ENCODE peak calls at places on chromosome 7, in seven cellular contexts. E is neural progenitor cell, N is OCI-LY7, F is PC-3, J is hepatocyte, T is HCT116, D is MM.1S. R is an unnamed sample.

GRCh38 chr7:35334511-35334910 is 80.6 kb upstream of the TBX20 start:
- DNase-seq in E (no peak), N (no peak), F (peak; percentile 57), J (no peak), T (no peak), D (no peak), R (no peak)

GRCh38 chr7:91031757-91032156 is 232.5 kb upstream of the FZD1 start:
- DNase-seq in E (no peak), N (no peak), F (peak; percentile 10), J (peak; percentile 14), T (no peak), D (no peak), R (peak; percentile 68)

GRCh38 chr7:151403764-151404163 is 6.1 kb downstream of the WDR86 start:
- DNase-seq in E (no peak), N (no peak), F (no peak), J (no peak), T (peak; percentile 24), D (no peak), R (no peak)

GRCh38 chr7:47506716-47507354 is 75.1 kb downstream of the TNS3 start:
- DNase-seq in E (no peak), N (no peak), F (no peak), J (no peak), T (no peak), D (no peak), R (no peak)

GRCh38 chr7:1647961-1648631 is 22.0 kb upstream of the ELFN1 start:
- DNase-seq in E (no peak), N (no peak), F (no peak), J (no peak), T (no peak), D (no peak), R (no peak)

GRCh38 chr7:47763063-47763974 is 181.4 kb upstream of the TNS3 start:
- DNase-seq in E (peak; percentile 62), N (no peak), F (peak; percentile 90), J (peak; percentile 69), T (no peak), D (peak; percentile 49), R (no peak)

GRCh38 chr7:55521543-55522267 is 50.6 kb downstream of the VOPP1 start:
- DNase-seq in E (no peak), N (no peak), F (no peak), J (no peak), T (no peak), D (no peak), R (peak; percentile 46)

GRCh38 chr7:70355591-70356323 is 757.5 kb downstream of the AUTS2 start:
- DNase-seq in E (peak; percentile 69), N (no peak), F (no peak), J (no peak), T (no peak), D (no peak), R (peak; percentile 10)

GRCh38 chr7:76512941-76513816 is 2.8 kb downstream of the UPK3B start:
- DNase-seq in E (peak; percentile 70), N (no peak), F (peak; percentile 10), J (peak; percentile 13), T (peak; percentile 15), D (no peak), R (peak; percentile 81)

GRCh38 chr7:127251458-127252379 is 1.0 kb downstream of the GRM8 start:
- DNase-seq in E (peak; percentile 51), N (no peak), F (no peak), J (peak; percentile 21), T (no peak), D (peak; percentile 61), R (peak; percentile 60)

GRCh38 chr7:148607151-148607661 is 16.6 kb downstream of the C7orf33 start:
- DNase-seq in E (peak; percentile 51), N (no peak), F (no peak), J (no peak), T (no peak), D (no peak), R (peak; percentile 90)

GRCh38 chr7:107643407-107643806 is 17.2 kb upstream of the SLC26A4 start:
- DNase-seq in E (no peak), N (no peak), F (peak; percentile 72), J (no peak), T (peak; percentile 7), D (no peak), R (peak; percentile 48)

GRCh38 chr7:137006293-137006692 is 137.8 kb downstream of the CHRM2 start:
- DNase-seq in E (no peak), N (no peak), F (peak; percentile 18), J (no peak), T (no peak), D (no peak), R (no peak)

GRCh38 chr7:157561816-157562410 is 225.1 kb downstream of the DNAJB6 start:
- DNase-seq in E (no peak), N (no peak), F (no peak), J (no peak), T (no peak), D (no peak), R (no peak)

GRCh38 chr7:1050254-1050906 is 6.0 kb downstream of the GPR146 start:
- DNase-seq in E (no peak), N (no peak), F (no peak), J (no peak), T (no peak), D (no peak), R (no peak)

GRCh38 chr7:19538036-19538435 is 170.8 kb downstream of the POLR1F start:
- DNase-seq in E (peak; percentile 6), N (no peak), F (no peak), J (no peak), T (no peak), D (no peak), R (peak; percentile 4)

GRCh38 chr7:42624471-42624870 is 287.4 kb downstream of the C7orf25 start:
- DNase-seq in E (no peak), N (no peak), F (peak; percentile 43), J (no peak), T (no peak), D (no peak), R (no peak)

GRCh38 chr7:102115931-102116330 is 170.7 kb upstream of the SH2B2 start:
- DNase-seq in E (no peak), N (no peak), F (no peak), J (no peak), T (no peak), D (no peak), R (no peak)

GRCh38 chr7:37467017-37467416 is 18.4 kb upstream of the ELMO1 start:
- DNase-seq in E (no peak), N (no peak), F (no peak), J (no peak), T (no peak), D (no peak), R (no peak)

GRCh38 chr7:100003711-100004661 is 11.4 kb upstream of the ZKSCAN1 start:
- DNase-seq in E (no peak), N (no peak), F (no peak), J (peak; percentile 79), T (no peak), D (no peak), R (peak; percentile 26)

GRCh38 chr7:24283900-24284698 is at the start of gene NPY:
- DNase-seq in E (peak; percentile 25), N (no peak), F (no peak), J (no peak), T (no peak), D (no peak), R (peak; percentile 68)

GRCh38 chr7:44305564-44306507 is 19.6 kb downstream of the CAMK2B start:
- DNase-seq in E (no peak), N (no peak), F (no peak), J (peak; percentile 1), T (no peak), D (no peak), R (no peak)

GRCh38 chr7:40530292-40530691 is 395.5 kb downstream of the SUGCT start:
- DNase-seq in E (no peak), N (no peak), F (no peak), J (no peak), T (no peak), D (no peak), R (no peak)

GRCh38 chr7:30780909-30781308 is 9.7 kb downstream of the MINDY4 start:
- DNase-seq in E (no peak), N (no peak), F (no peak), J (no peak), T (no peak), D (no peak), R (no peak)
- TF ChIP-seq CTCF in E (no peak), N (no peak), F (no peak), J (no peak), T (no peak), D (no peak), R (no peak)

DNA sequence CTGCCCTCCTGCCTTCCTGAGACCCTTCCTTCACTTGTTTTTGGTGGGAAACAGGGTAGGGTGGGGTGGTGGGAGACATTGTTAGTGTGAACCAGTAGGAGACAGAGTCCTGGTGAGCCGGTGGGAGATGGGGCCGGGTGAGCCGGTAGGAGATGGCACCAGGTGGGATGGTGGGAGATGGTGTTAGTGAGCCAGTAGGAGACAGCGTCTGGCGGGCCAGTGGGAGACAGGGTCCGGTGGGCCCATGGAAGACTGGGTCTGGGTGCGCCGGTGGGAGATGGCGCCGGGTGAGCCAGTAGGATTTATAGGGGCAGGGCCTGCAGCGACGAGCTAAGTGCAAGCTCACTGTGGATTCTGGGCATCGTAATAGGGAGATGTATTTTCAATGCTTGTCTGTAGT is 116.8 kb downstream of the TRRAP start:
- DNase-seq in E (no peak), N (no peak), F (no peak), J (no peak), T (no peak), D (no peak), R (no peak)
- TF ChIP-seq EZH2phosphoT487 in E (no peak), N (no peak), F (no peak), J (no peak), T (no peak), D (no peak), R (no peak)

GRCh38 chr7:111853231-111853990 is 291.1 kb upstream of the IMMP2L start:
- DNase-seq in E (peak; percentile 49), N (no peak), F (no peak), J (no peak), T (no peak), D (no peak), R (peak; percentile 32)

GRCh38 chr7:111858331-111858730 is 296.0 kb upstream of the IMMP2L start:
- DNase-seq in E (no peak), N (no peak), F (no peak), J (no peak), T (no peak), D (no peak), R (no peak)

GRCh38 chr7:111855161-111855841 is 293.0 kb upstream of the IMMP2L start:
- DNase-seq in E (peak; percentile 59), N (peak; percentile 18), F (peak; percentile 62), J (peak; percentile 81), T (peak; percentile 38), D (peak; percentile 75), R (peak; percentile 77)

GRCh38 chr7:111852081-111852480 is 289.8 kb upstream of the IMMP2L start:
- DNase-seq in E (no peak), N (no peak), F (no peak), J (no peak), T (no peak), D (no peak), R (peak; percentile 41)

GRCh38 chr7:111855842-111856227 is 293.5 kb upstream of the IMMP2L start:
- DNase-seq in E (peak; percentile 11), N (no peak), F (peak; percentile 12), J (peak; percentile 49), T (no peak), D (no peak), R (peak; percentile 35)
- TF ChIP-seq CTCF in E (peak; percentile 7), N (no peak), F (no peak), J (peak; percentile 26), T (peak; percentile 23), D (no peak), R (no peak)

DNA sequence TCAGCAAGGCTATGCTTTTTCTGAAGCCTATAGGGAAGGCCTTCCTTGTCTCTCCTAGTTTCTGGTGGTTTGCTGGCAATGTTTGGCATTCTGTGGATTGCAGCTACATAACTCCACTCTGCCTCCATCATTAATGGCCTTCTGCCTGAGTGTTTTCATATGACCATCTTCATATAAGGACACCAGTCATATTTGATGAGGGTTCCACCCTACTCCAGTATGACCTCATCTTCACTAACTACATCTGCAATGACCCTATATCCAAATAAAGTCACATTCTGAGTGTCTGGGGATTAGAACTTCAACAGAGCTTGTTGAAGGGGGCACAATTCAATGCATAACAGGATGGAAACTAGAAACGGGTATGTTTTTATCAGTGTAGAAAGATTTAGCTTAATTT is 22.1 kb downstream of the CAV1 start:
- DNase-seq in E (no peak), N (no peak), F (no peak), J (no peak), T (no peak), D (no peak), R (no peak)
- TF ChIP-seq EZH2phosphoT487 in E (no peak), N (no peak), F (no peak), J (no peak), T (no peak), D (no peak), R (no peak)